ENCODE peak calls at places on chromosomes 13 and 19, in four cellular contexts. Y, D, O and T are unnamed samples.

GRCh38 chr13:24251525-24251924 is 57.9 kb upstream of the C1QTNF9 start:
- DNase-seq in Y (peak), D (no peak), O (peak), T (no peak)

GRCh38 chr19:35940839-35941238 is 4.7 kb downstream of the LRFN3 start:
- DNase-seq in Y (no peak), D (no peak), O (no peak), T (no peak)

GRCh38 chr13:53250272-53250875 is 221.8 kb downstream of the OLFM4 start:
- DNase-seq in D (peak), Y (peak), O (no peak), T (peak)

GRCh38 chr13:29402168-29402621 is 193.3 kb downstream of the SLC7A1 start:
- DNase-seq in Y (no peak), O (no peak), D (no peak), T (peak)

GRCh38 chr19:51094696-51095279 is 12.1 kb upstream of the KLK14 start:
- DNase-seq in O (no peak), Y (peak), D (peak), T (no peak)

GRCh38 chr19:29586401-29586800 is 19.7 kb upstream of the POP4 start:
- DNase-seq in D (no peak), O (no peak), Y (no peak), T (no peak)

GRCh38 chr19:13014101-13014920 is 19.0 kb downstream of the NFIX start:
- DNase-seq in Y (peak), D (no peak), O (no peak), T (no peak)

GRCh38 chr19:39174142-39174541 is 22.6 kb upstream of the NCCRP1 start:
- DNase-seq in D (no peak), O (no peak), Y (no peak), T (no peak)

GRCh38 chr13:94811753-94812152 is 99.4 kb upstream of the SOX21 start:
- DNase-seq in D (no peak), Y (no peak), O (no peak), T (no peak)

GRCh38 chr19:38351865-38352395 is 16.3 kb downstream of the CATSPERG start:
- DNase-seq in D (no peak), O (no peak), Y (no peak), T (no peak)

GRCh38 chr13:111542530-111543341 is 222.3 kb downstream of the TEX29 start:
- DNase-seq in O (no peak), D (no peak), Y (no peak), T (no peak)

GRCh38 chr13:113559901-113560644 is 24.5 kb upstream of the TFDP1 start:
- DNase-seq in O (no peak), Y (no peak), D (no peak), T (no peak)

GRCh38 chr13:20672772-20673171 is 30.7 kb upstream of the IL17D start:
- DNase-seq in Y (peak), O (no peak), D (no peak), T (no peak)

GRCh38 chr19:33199441-33200265 is 5.5 kb downstream of the LRP3 start:
- DNase-seq in D (no peak), O (no peak), Y (no peak), T (no peak)

GRCh38 chr13:98252931-98253470 is 75.9 kb upstream of the RNF113B start:
- DNase-seq in O (no peak), D (no peak), Y (peak), T (peak)

GRCh38 chr13:21034602-21035190 is 26.7 kb downstream of the LATS2 start:
- DNase-seq in Y (no peak), O (no peak), D (no peak), T (peak)

GRCh38 chr13:67238277-67238859 is 8.2 kb upstream of the PCDH9 start:
- DNase-seq in O (no peak), Y (no peak), D (no peak), T (peak)

GRCh38 chr13:77040076-77040475 is 13.1 kb upstream of the FBXL3 start:
- DNase-seq in Y (no peak), O (no peak), D (no peak), T (no peak)

GRCh38 chr13:30855569-30855968 is 50.5 kb upstream of the MEDAG start:
- DNase-seq in D (no peak), Y (no peak), O (no peak), T (no peak)

GRCh38 chr19:39830406-39830805 is 3.6 kb downstream of the DYRK1B start:
- DNase-seq in Y (no peak), D (no peak), O (no peak), T (no peak)

GRCh38 chr19:35352177-35352447 is 4.4 kb downstream of the FFAR1 start:
- DNase-seq in Y (no peak), D (no peak), O (no peak), T (no peak)

GRCh38 chr19:862529-863304 is 3.3 kb downstream of the CFD start:
- DNase-seq in Y (peak), D (peak), O (peak), T (peak)

GRCh38 chr13:37106642-37107041 is 1.2 kb upstream of the CSNK1A1L start:
- DNase-seq in D (no peak), Y (no peak), O (no peak), T (no peak)

GRCh38 chr13:30038884-30039283 is 188.5 kb upstream of the UBL3 start:
- DNase-seq in O (no peak), Y (no peak), D (no peak), T (peak)

GRCh38 chr13:112521073-112521685 is 66.8 kb downstream of the TUBGCP3 start:
- DNase-seq in O (no peak), Y (no peak), D (no peak), T (no peak)

GRCh38 chr13:36998624-36999041 is 507 bp downstream of the ALG5 start:
- DNase-seq in D (no peak), Y (peak), O (peak), T (no peak)

DNA sequence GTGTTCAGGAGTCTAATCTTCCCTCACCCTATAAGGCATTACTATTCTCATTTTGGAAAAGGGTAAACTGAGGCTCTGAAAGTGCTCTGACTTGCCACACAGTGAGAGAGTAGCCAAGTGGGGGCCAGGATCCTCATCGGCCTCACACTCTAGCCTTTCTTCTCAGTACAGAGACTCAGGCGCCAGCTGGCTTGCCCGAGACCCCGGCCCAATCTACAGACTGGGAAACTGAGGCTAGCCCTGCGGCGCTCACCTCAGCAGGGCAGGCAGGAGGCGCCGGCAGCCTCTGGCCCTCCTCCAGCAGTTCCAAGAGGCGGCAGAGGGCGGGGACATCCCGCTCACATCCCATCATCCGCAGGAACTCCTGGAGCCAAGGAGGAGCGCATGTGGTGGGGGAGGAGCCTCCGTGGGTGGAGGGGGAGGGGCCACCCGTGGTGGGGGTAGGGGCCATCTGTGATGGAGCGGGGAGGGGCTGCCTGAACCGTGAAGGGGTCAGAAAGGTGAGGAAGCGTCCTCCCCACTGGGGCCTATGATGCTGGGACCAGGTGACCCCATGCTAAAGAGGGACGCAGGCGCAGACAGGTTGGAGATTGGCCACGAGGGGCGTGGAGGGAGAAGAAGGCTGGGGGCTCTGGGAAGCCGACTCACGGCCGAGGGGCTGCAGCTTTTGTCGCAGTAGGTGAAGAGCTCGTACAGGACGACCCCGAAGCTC is 8.7 kb upstream of the INSL3 start:
- DNase-seq in O (no peak), D (peak), Y (no peak), T (peak)
- TF ChIP-seq CTCF in O (no peak), D (no peak), Y (no peak), T (no peak)

GRCh38 chr19:18021121-18021755 is 13.3 kb downstream of the ARRDC2 start:
- DNase-seq in D (peak), O (peak), Y (peak), T (peak)
- H3K4me3 ChIP-seq in D (peak), O (no peak), Y (no peak), T (no peak)

DNA sequence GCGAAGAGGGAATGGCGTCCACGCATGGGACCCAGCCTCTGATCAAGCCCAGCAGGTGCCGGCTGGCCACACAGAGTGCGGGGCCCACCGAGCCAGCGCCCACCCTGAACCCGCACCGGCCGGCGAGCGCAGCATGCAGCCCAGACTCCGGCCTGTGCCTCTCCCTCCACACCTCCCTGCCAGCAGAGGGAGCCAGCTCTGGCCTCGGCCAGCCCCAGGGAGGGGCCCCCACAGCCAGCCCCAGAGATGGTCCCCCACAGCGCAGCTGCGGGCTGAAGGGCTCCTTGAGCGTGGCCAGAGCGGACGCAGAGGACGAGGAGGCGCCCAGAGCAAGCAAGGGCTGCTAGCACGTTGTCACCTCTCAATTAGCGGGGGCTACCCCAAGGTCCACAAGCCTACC is 904.5 kb downstream of the SLITRK6 start:
- DNase-seq in Y (no peak), O (no peak), D (no peak), T (no peak)
- TF ChIP-seq CTCF in Y (no peak), O (no peak), D (no peak), T (no peak)

GRCh38 chr13:73765651-73766384 is 368.4 kb downstream of the KLF12 start:
- DNase-seq in Y (peak), O (peak), D (no peak), T (peak)
- H3K4me3 ChIP-seq in Y (no peak), O (peak), D (no peak), T (no peak)

DNA sequence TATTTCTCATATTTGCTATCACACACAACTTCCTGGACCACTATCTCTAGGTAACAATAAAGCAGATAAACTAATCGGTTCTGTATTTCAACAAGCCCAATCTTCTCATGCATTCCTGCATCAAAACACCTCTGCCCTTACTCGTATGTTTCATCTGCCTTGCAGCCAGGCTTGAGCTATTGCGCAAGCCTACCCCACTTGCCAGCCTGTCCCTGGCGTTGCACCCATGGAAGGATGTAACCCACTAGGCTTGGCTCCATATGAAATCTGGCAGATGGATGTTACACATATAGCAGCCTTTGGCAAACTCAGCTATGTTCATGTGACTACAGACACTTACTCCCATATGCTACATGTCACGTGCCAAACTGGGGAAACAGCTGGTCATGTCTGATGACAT is 11.9 kb upstream of the ZNF549 start:
- DNase-seq in Y (no peak), D (no peak), O (no peak), T (no peak)
- TF ChIP-seq CTCF in Y (no peak), D (no peak), O (no peak), T (no peak)

GRCh38 chr13:50511877-50512332 is 331.6 kb downstream of the DLEU7 start:
- DNase-seq in Y (no peak), D (no peak), O (no peak), T (no peak)
- H3K4me3 ChIP-seq in Y (no peak), D (no peak), O (peak), T (no peak)

GRCh38 chr19:2062770-2063169 is 11.7 kb upstream of the MKNK2 start:
- DNase-seq in D (no peak), Y (no peak), O (no peak), T (no peak)

GRCh38 chr19:2061936-2062729 is 11.1 kb upstream of the MKNK2 start:
- DNase-seq in O (no peak), Y (no peak), D (no peak), T (no peak)

GRCh38 chr19:2064395-2064787 is 13.3 kb upstream of the MKNK2 start:
- DNase-seq in O (no peak), D (no peak), Y (no peak), T (no peak)

GRCh38 chr19:2063824-2064223 is 12.8 kb upstream of the MKNK2 start:
- DNase-seq in O (no peak), D (no peak), Y (no peak), T (no peak)

DNA sequence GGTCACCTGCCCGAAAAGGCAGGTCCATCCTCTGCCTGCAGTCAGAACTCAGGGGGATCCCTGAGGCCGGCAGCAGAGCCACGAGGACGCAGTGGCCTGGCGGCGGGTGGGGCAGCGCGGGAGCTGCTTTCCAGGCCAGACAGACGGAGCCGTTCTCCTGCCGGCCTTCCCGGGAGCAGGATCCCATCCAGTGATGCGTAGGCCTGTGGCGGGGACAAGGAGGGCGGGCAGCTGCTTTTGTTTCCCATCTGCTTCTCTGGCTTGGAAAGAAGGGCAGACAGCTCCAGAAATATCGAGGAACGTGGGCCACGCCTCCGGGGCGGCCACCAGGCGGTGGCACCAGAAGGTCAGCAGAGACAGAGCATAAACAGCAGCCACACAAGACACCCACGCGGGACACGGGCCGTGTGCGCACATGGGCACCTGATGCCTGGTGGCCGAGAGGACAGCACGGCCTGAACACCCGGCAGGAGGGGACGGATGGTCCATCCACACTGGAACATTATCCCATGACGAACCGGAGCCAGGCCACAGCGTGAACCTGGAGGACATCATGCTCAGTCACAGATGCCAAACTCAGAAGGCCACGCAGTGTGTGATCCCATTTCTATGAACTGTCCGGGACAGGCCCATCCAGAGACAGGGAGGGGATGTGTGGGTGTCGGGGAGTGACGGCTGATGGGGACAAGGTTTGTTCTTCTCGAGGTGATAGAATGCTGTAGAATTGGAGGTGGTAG is 13.9 kb upstream of the MKNK2 start:
- DNase-seq in O (no peak), Y (no peak), D (no peak), T (no peak)
- TF ChIP-seq CTCF in O (no peak), Y (no peak), D (no peak), T (no peak)